ENCODE peak calls at places on chromosomes 16 and 17, in nine cellular contexts. One of them, this sample, is unnamed.

GRCh38 chr16:55508941-55509920 is at the start of gene LPCAT2:
- DNase-seq in HepG2: peak
- DNase-seq in prostate gland: peak
- DNase-seq in H54: peak
- DNase-seq in stomach: peak
- DNase-seq in HCT116: peak
- DNase-seq in A549: peak
- DNase-seq in testis: peak
- DNase-seq in H1: peak
- DNase-seq in this sample: peak

GRCh38 chr17:72927146-72927545 is 165.3 kb downstream of the SLC39A11 start:
- DNase-seq in HepG2: no peak
- DNase-seq in prostate gland: no peak
- DNase-seq in H54: no peak
- DNase-seq in stomach: no peak
- DNase-seq in HCT116: no peak
- DNase-seq in A549: no peak
- DNase-seq in testis: no peak
- DNase-seq in H1: no peak
- DNase-seq in this sample: no peak

GRCh38 chr16:19384656-19385055 is 33.0 kb upstream of the TMC5 start:
- DNase-seq in HepG2: no peak
- DNase-seq in prostate gland: peak
- DNase-seq in H54: no peak
- DNase-seq in stomach: peak
- DNase-seq in HCT116: peak
- DNase-seq in A549: no peak
- DNase-seq in testis: no peak
- DNase-seq in H1: no peak
- DNase-seq in this sample: no peak

GRCh38 chr16:9056061-9056460 is 35.4 kb upstream of the HAPSTR1 start:
- DNase-seq in HepG2: no peak
- DNase-seq in prostate gland: no peak
- DNase-seq in H54: no peak
- DNase-seq in stomach: no peak
- DNase-seq in HCT116: no peak
- DNase-seq in A549: no peak
- DNase-seq in testis: no peak
- DNase-seq in H1: no peak
- DNase-seq in this sample: no peak

GRCh38 chr17:79012563-79013134 is 3.1 kb upstream of the CANT1 start:
- DNase-seq in HepG2: no peak
- DNase-seq in prostate gland: no peak
- DNase-seq in H54: no peak
- DNase-seq in stomach: no peak
- DNase-seq in HCT116: no peak
- DNase-seq in A549: no peak
- DNase-seq in testis: no peak
- DNase-seq in H1: no peak
- DNase-seq in this sample: no peak

GRCh38 chr16:65414284-65414984 is 292.6 kb upstream of the CDH11 start:
- DNase-seq in HepG2: no peak
- DNase-seq in prostate gland: no peak
- DNase-seq in H54: no peak
- DNase-seq in stomach: no peak
- DNase-seq in HCT116: no peak
- DNase-seq in A549: no peak
- DNase-seq in testis: no peak
- DNase-seq in H1: no peak
- DNase-seq in this sample: no peak

GRCh38 chr17:50209472-50210248 is 8.2 kb upstream of the COL1A1 start:
- DNase-seq in HepG2: no peak
- DNase-seq in prostate gland: no peak
- DNase-seq in H54: peak
- DNase-seq in stomach: peak
- DNase-seq in HCT116: no peak
- DNase-seq in A549: no peak
- DNase-seq in testis: peak
- DNase-seq in H1: no peak
- DNase-seq in this sample: peak

GRCh38 chr17:29116652-29117439 is 63.4 kb downstream of the MYO18A start:
- DNase-seq in HepG2: peak
- DNase-seq in prostate gland: peak
- DNase-seq in H54: peak
- DNase-seq in stomach: peak
- DNase-seq in HCT116: no peak
- DNase-seq in A549: peak
- DNase-seq in testis: peak
- DNase-seq in H1: peak
- DNase-seq in this sample: peak

GRCh38 chr17:36899250-36900129 is 37.8 kb upstream of the LHX1 start:
- DNase-seq in HepG2: no peak
- DNase-seq in prostate gland: no peak
- DNase-seq in H54: no peak
- DNase-seq in stomach: no peak
- DNase-seq in HCT116: no peak
- DNase-seq in A549: no peak
- DNase-seq in testis: no peak
- DNase-seq in H1: no peak
- DNase-seq in this sample: no peak

GRCh38 chr17:33183487-33184026 is 109.5 kb downstream of the ASIC2 start:
- DNase-seq in HepG2: no peak
- DNase-seq in prostate gland: no peak
- DNase-seq in H54: no peak
- DNase-seq in stomach: no peak
- DNase-seq in HCT116: no peak
- DNase-seq in A549: no peak
- DNase-seq in testis: no peak
- DNase-seq in H1: no peak
- DNase-seq in this sample: no peak

DNA sequence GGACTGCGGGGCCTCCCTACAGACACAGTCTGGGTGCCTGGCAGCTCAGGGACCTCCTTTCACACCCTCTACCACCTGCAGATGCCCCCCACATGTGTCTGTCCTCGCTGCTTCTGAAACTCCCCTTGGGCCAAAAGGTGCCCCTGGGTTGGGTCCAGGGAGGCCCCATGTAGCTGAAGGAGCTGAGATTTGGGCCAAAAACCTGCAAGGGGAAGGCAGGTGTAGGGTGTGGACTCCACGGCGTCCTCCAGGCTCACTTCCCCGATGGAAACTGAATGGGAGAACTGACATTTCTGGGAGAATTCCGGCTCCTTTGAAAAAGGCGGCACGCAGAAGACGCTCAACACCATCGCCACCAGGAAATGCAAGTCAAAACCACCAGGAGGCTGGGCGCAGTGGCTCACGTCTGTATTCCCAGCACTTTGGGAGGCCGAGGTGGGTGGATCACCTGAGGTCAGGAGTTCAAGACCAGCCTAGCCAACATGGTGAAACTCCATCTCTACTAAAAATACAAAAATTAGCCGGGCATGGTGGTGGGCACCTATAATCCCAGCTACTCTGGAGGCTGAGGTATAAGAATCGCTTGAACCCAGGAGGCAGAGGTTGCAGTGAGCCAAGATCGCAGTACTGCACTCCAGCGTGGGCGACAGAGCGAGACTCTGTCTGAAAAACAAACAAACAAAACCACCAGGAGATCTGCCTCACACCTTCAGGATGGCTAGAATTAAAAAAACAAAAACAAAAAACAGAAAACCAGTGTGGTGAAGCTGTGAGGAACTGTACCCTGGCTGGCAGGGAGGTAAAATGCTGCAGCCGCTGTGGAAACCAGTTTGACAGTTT is 13.2 kb upstream of the BAIAP2 start:
- DNase-seq in HepG2: no peak
- DNase-seq in prostate gland: no peak
- DNase-seq in H54: no peak
- DNase-seq in stomach: no peak
- DNase-seq in HCT116: no peak
- DNase-seq in A549: no peak
- DNase-seq in testis: no peak
- DNase-seq in H1: no peak
- DNase-seq in this sample: no peak
- TF ChIP-seq POLR2A in HepG2: no peak
- TF ChIP-seq POLR2A in prostate gland: no peak
- TF ChIP-seq POLR2A in H54: no peak
- TF ChIP-seq POLR2A in stomach: no peak
- TF ChIP-seq POLR2A in HCT116: no peak
- TF ChIP-seq POLR2A in A549: no peak
- TF ChIP-seq POLR2A in testis: no peak
- TF ChIP-seq POLR2A in H1: no peak
- TF ChIP-seq POLR2A in this sample: no peak

GRCh38 chr17:47949197-47949759 is 7.9 kb downstream of the PNPO start:
- DNase-seq in HepG2: peak
- DNase-seq in prostate gland: peak
- DNase-seq in H54: peak
- DNase-seq in stomach: peak
- DNase-seq in HCT116: peak
- DNase-seq in A549: peak
- DNase-seq in testis: peak
- DNase-seq in H1: peak
- DNase-seq in this sample: peak
- TF ChIP-seq POLR2A in HepG2: no peak
- TF ChIP-seq POLR2A in prostate gland: no peak
- TF ChIP-seq POLR2A in H54: no peak
- TF ChIP-seq POLR2A in stomach: no peak
- TF ChIP-seq POLR2A in HCT116: no peak
- TF ChIP-seq POLR2A in A549: no peak
- TF ChIP-seq POLR2A in testis: no peak
- TF ChIP-seq POLR2A in H1: no peak
- TF ChIP-seq POLR2A in this sample: no peak

GRCh38 chr16:27452569-27453475 is 50.8 kb downstream of the IL21R start:
- DNase-seq in HepG2: no peak
- DNase-seq in prostate gland: no peak
- DNase-seq in H54: no peak
- DNase-seq in stomach: no peak
- DNase-seq in HCT116: no peak
- DNase-seq in A549: no peak
- DNase-seq in testis: no peak
- DNase-seq in H1: no peak
- DNase-seq in this sample: no peak
- TF ChIP-seq POLR2A in HepG2: no peak
- TF ChIP-seq POLR2A in prostate gland: no peak
- TF ChIP-seq POLR2A in H54: no peak
- TF ChIP-seq POLR2A in stomach: no peak
- TF ChIP-seq POLR2A in HCT116: no peak
- TF ChIP-seq POLR2A in A549: no peak
- TF ChIP-seq POLR2A in testis: no peak
- TF ChIP-seq POLR2A in H1: no peak
- TF ChIP-seq POLR2A in this sample: no peak

GRCh38 chr16:85734311-85735017 is 16.4 kb downstream of the C16orf74 start:
- DNase-seq in HepG2: no peak
- DNase-seq in prostate gland: no peak
- DNase-seq in H54: no peak
- DNase-seq in stomach: no peak
- DNase-seq in HCT116: no peak
- DNase-seq in A549: no peak
- DNase-seq in testis: no peak
- DNase-seq in H1: no peak
- DNase-seq in this sample: no peak
- TF ChIP-seq POLR2A in HepG2: no peak
- TF ChIP-seq POLR2A in prostate gland: no peak
- TF ChIP-seq POLR2A in H54: no peak
- TF ChIP-seq POLR2A in stomach: no peak
- TF ChIP-seq POLR2A in HCT116: no peak
- TF ChIP-seq POLR2A in A549: no peak
- TF ChIP-seq POLR2A in testis: no peak
- TF ChIP-seq POLR2A in H1: no peak
- TF ChIP-seq POLR2A in this sample: no peak

GRCh38 chr17:17304521-17304985 is 1.4 kb downstream of the NT5M start:
- DNase-seq in HepG2: no peak
- DNase-seq in prostate gland: no peak
- DNase-seq in H54: no peak
- DNase-seq in stomach: no peak
- DNase-seq in HCT116: no peak
- DNase-seq in A549: no peak
- DNase-seq in testis: no peak
- DNase-seq in H1: no peak
- DNase-seq in this sample: no peak

GRCh38 chr17:17300624-17301568 is 2.3 kb upstream of the NT5M start:
- DNase-seq in HepG2: no peak
- DNase-seq in prostate gland: no peak
- DNase-seq in H54: peak
- DNase-seq in stomach: peak
- DNase-seq in HCT116: no peak
- DNase-seq in A549: peak
- DNase-seq in testis: peak
- DNase-seq in H1: peak
- DNase-seq in this sample: no peak

GRCh38 chr17:17303847-17304490 is 796 bp downstream of the NT5M start:
- DNase-seq in HepG2: no peak
- DNase-seq in prostate gland: no peak
- DNase-seq in H54: no peak
- DNase-seq in stomach: no peak
- DNase-seq in HCT116: no peak
- DNase-seq in A549: no peak
- DNase-seq in testis: no peak
- DNase-seq in H1: no peak
- DNase-seq in this sample: no peak

GRCh38 chr17:17305282-17305801 is 2.2 kb downstream of the NT5M start:
- DNase-seq in HepG2: peak
- DNase-seq in prostate gland: no peak
- DNase-seq in H54: no peak
- DNase-seq in stomach: no peak
- DNase-seq in HCT116: no peak
- DNase-seq in A549: no peak
- DNase-seq in testis: peak
- DNase-seq in H1: no peak
- DNase-seq in this sample: peak

DNA sequence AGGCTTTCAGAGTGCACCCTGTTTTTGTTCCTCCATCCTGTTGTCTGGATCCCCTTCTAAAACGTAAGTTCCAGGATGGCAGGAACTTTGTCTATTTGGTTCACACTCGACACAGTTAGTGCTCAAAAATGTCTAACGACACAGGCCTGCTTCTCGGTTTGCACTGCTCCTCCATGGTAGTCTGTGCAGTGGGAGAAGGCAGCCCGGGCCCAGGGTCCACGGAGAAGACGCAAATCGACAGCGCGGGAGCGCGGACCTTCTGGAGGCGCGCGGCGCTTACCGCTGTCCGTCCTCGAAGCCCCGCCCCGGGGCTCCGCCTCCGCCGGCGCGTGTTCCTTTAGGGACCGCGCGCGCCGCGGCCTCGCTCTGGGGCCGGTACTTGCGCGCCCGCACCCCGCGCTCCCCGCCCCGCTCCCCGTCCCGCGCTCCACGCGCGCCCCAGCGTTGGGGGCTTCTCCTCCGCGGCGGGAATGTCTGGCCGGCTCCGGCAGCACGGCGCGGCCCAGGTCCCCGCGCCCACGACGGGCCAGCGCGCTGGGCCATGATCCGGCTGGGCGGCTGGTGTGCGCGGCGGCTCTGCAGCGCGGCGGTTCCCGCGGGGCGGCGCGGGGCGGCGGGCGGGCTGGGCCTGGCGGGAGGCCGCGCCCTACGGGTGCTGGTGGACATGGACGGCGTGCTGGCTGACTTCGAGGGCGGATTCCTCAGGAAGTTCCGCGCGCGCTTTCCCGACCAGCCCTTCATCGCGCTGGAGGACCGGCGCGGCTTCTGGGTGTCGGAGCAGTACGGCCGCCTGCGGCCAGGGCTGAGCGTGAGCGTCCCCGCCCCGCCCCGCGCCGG is at the start of gene NT5M:
- DNase-seq in HepG2: peak
- DNase-seq in prostate gland: peak
- DNase-seq in H54: peak
- DNase-seq in stomach: peak
- DNase-seq in HCT116: no peak
- DNase-seq in A549: peak
- DNase-seq in testis: peak
- DNase-seq in H1: no peak
- DNase-seq in this sample: peak
- TF ChIP-seq POLR2A in HepG2: no peak
- TF ChIP-seq POLR2A in prostate gland: peak
- TF ChIP-seq POLR2A in H54: peak
- TF ChIP-seq POLR2A in stomach: no peak
- TF ChIP-seq POLR2A in HCT116: peak
- TF ChIP-seq POLR2A in A549: peak
- TF ChIP-seq POLR2A in testis: no peak
- TF ChIP-seq POLR2A in H1: peak
- TF ChIP-seq POLR2A in this sample: no peak